ENCODE peak calls at places on chromosomes 7 and 10, in five cellular contexts. N is occipital lobe; K is activated naive CD4-positive, alpha-beta T cell treated with anti-CD3 and anti-CD28 coated beads for 36 hours; L is stimulated activated CD4-positive, alpha-beta T cell treated with anti-CD3 and anti-CD28 coated beads, Interleukin-1b, Interleukin-23, amount 100 ng/mL, for 1 hour; R is OCI-LY7. D is an unnamed sample.

GRCh38 chr7:145817687-145818086 is 298.9 kb upstream of the CNTNAP2 start:
- DNase-seq in R (no peak), L (no peak), K (no peak), N (no peak), D (no peak)

GRCh38 chr7:27170936-27171635 is 3.0 kb downstream of the HOXA10 start:
- DNase-seq in L (no peak), K (peak), R (no peak), N (no peak), D (peak)

GRCh38 chr7:140225562-140226249 is 48.9 kb upstream of the KDM7A start:
- DNase-seq in R (no peak), K (peak), N (no peak), L (no peak), D (no peak)

GRCh38 chr10:100766693-100767427 is 21.5 kb downstream of the PAX2 start:
- DNase-seq in K (no peak), L (no peak), R (no peak), N (no peak), D (peak)

GRCh38 chr10:15567952-15568351 is 151.8 kb downstream of the ITGA8 start:
- DNase-seq in R (no peak), N (no peak), L (no peak), K (no peak), D (no peak)

GRCh38 chr10:31853629-31854028 is 75.0 kb downstream of the ARHGAP12 start:
- DNase-seq in R (no peak), K (no peak), L (no peak), N (no peak), D (no peak)

GRCh38 chr10:22713853-22714523 is 390 bp downstream of the PIP4K2A start:
- DNase-seq in N (no peak), K (peak), R (peak), L (peak), D (no peak)

GRCh38 chr10:57014758-57015157 is 653.7 kb upstream of the ZWINT start:
- DNase-seq in R (no peak), L (no peak), K (no peak), N (no peak), D (no peak)

GRCh38 chr7:38020134-38020533 is 99.7 kb downstream of the EPDR1 start:
- DNase-seq in L (no peak), N (no peak), K (no peak), R (no peak), D (no peak)

GRCh38 chr10:61125560-61126250 is 181.7 kb upstream of the RHOBTB1 start:
- DNase-seq in N (no peak), R (no peak), L (no peak), K (no peak), D (no peak)

GRCh38 chr7:139232893-139233292 is 1.9 kb downstream of the UBN2 start:
- DNase-seq in K (no peak), L (no peak), N (no peak), R (no peak), D (no peak)

GRCh38 chr10:103445767-103446567 is 6.2 kb downstream of the CALHM2 start:
- DNase-seq in R (no peak), L (no peak), K (no peak), N (no peak), D (no peak)

GRCh38 chr10:21533577-21534475 is at the start of gene MLLT10:
- DNase-seq in N (peak), K (peak), R (peak), L (peak), D (peak)

GRCh38 chr7:158103378-158103777 is 484.2 kb downstream of the PTPRN2 start:
- DNase-seq in N (no peak), K (no peak), L (no peak), R (no peak), D (peak)

GRCh38 chr10:110083884-110084283 is 76.1 kb downstream of the ADD3 start:
- DNase-seq in K (no peak), L (no peak), R (no peak), N (no peak), D (no peak)

GRCh38 chr10:17067549-17068264 is 61.9 kb downstream of the CUBN start:
- DNase-seq in L (no peak), R (no peak), N (no peak), K (no peak), D (no peak)

GRCh38 chr7:39071116-39071515 is 93.4 kb downstream of the POU6F2 start:
- DNase-seq in K (no peak), L (no peak), R (no peak), N (no peak), D (no peak)

GRCh38 chr10:129391464-129391863 is 75.6 kb upstream of the MGMT start:
- DNase-seq in R (no peak), N (no peak), K (no peak), L (no peak), D (no peak)

GRCh38 chr10:95815701-95816100 is 59.7 kb downstream of the ENTPD1 start:
- DNase-seq in N (no peak), L (no peak), K (no peak), R (no peak), D (no peak)

GRCh38 chr10:119479048-119479394 is 63.5 kb downstream of the RGS10 start:
- DNase-seq in L (no peak), R (peak), K (no peak), N (no peak), D (no peak)

GRCh38 chr10:116620423-116621400 is at the start of gene PNLIPRP2:
- DNase-seq in N (no peak), R (no peak), K (no peak), L (no peak), D (peak)

GRCh38 chr10:110500515-110500905 is 2.8 kb downstream of the DUSP5 start:
- DNase-seq in K (no peak), L (no peak), R (no peak), N (no peak), D (no peak)

GRCh38 chr7:93779115-93779514 is 111.4 kb downstream of the TFPI2 start:
- DNase-seq in K (no peak), N (no peak), R (no peak), L (no peak), D (no peak)

GRCh38 chr10:101772017-101772894 is 3.7 kb downstream of the FGF8 start:
- DNase-seq in R (no peak), N (no peak), K (no peak), L (no peak), D (no peak)

GRCh38 chr7:2926898-2927405 is 82.8 kb upstream of the GNA12 start:
- DNase-seq in K (no peak), R (peak), N (no peak), L (no peak), D (no peak)

GRCh38 chr10:100996678-100997363 is 2.8 kb upstream of the LZTS2 start:
- DNase-seq in R (peak), K (peak), L (no peak), N (no peak), D (peak)

GRCh38 chr7:5425507-5426225 is 2.0 kb upstream of the TNRC18 start:
- DNase-seq in L (no peak), K (no peak), R (no peak), N (peak), D (peak)

GRCh38 chr10:43284341-43284910 is 17.6 kb upstream of the RASGEF1A start:
- DNase-seq in R (peak), N (no peak), L (no peak), K (peak), D (peak)

GRCh38 chr10:132273966-132274365 is 33.8 kb downstream of the STK32C start:
- DNase-seq in L (no peak), N (no peak), K (no peak), R (no peak), D (no peak)

GRCh38 chr10:130807721-130808120 is 503.8 kb downstream of the TCERG1L start:
- DNase-seq in L (no peak), R (no peak), K (no peak), N (no peak), D (no peak)

GRCh38 chr10:58963101-58963534 is 213.3 kb upstream of the PHYHIPL start:
- DNase-seq in L (no peak), N (no peak), K (no peak), R (peak), D (peak)